ENCODE peak calls at places on chromosomes 12 and 14, in six cellular contexts. One of them, this sample, is unnamed.

GRCh38 chr14:96268426-96269358 is 12.7 kb downstream of the BDKRB1 start:
- DNase-seq in psoas muscle: peak; percentile 65
- DNase-seq in neural progenitor cell: no peak
- DNase-seq in fibroblast of lung: peak; percentile 96
- DNase-seq in right lobe of liver: peak; percentile 70
- DNase-seq in A549: peak; percentile 82
- DNase-seq in this sample: no peak

GRCh38 chr12:119869720-119870119 is 7.4 kb downstream of the CIT start:
- DNase-seq in psoas muscle: peak; percentile 23
- DNase-seq in neural progenitor cell: no peak
- DNase-seq in fibroblast of lung: peak; percentile 91
- DNase-seq in right lobe of liver: no peak
- DNase-seq in A549: peak; percentile 36
- DNase-seq in this sample: no peak

GRCh38 chr12:11513288-11513687 is 117.9 kb upstream of the PRB2 start:
- DNase-seq in psoas muscle: no peak
- DNase-seq in neural progenitor cell: no peak
- DNase-seq in fibroblast of lung: no peak
- DNase-seq in right lobe of liver: no peak
- DNase-seq in A549: peak; percentile 24
- DNase-seq in this sample: no peak

GRCh38 chr14:22908601-22909000 is 10.3 kb downstream of the RBM23 start:
- DNase-seq in psoas muscle: no peak
- DNase-seq in neural progenitor cell: no peak
- DNase-seq in fibroblast of lung: peak; percentile 54
- DNase-seq in right lobe of liver: no peak
- DNase-seq in A549: no peak
- DNase-seq in this sample: no peak

GRCh38 chr14:65184032-65184764 is 81.9 kb upstream of the MAX start:
- DNase-seq in psoas muscle: no peak
- DNase-seq in neural progenitor cell: no peak
- DNase-seq in fibroblast of lung: no peak
- DNase-seq in right lobe of liver: no peak
- DNase-seq in A549: no peak
- DNase-seq in this sample: no peak

GRCh38 chr14:104108570-104109060 is 23.1 kb downstream of the ASPG start:
- DNase-seq in psoas muscle: peak; percentile 10
- DNase-seq in neural progenitor cell: peak; percentile 56
- DNase-seq in fibroblast of lung: no peak
- DNase-seq in right lobe of liver: peak; percentile 21
- DNase-seq in A549: no peak
- DNase-seq in this sample: peak; percentile 4

GRCh38 chr14:91158091-91158790 is 44.4 kb downstream of the DGLUCY start:
- DNase-seq in psoas muscle: peak; percentile 76
- DNase-seq in neural progenitor cell: no peak
- DNase-seq in fibroblast of lung: no peak
- DNase-seq in right lobe of liver: no peak
- DNase-seq in A549: no peak
- DNase-seq in this sample: peak; percentile 88

GRCh38 chr14:100906420-100906819 is 2.9 kb upstream of the RTL1 start:
- DNase-seq in psoas muscle: no peak
- DNase-seq in neural progenitor cell: peak; percentile 77
- DNase-seq in fibroblast of lung: no peak
- DNase-seq in right lobe of liver: no peak
- DNase-seq in A549: no peak
- DNase-seq in this sample: no peak

GRCh38 chr12:4595881-4596280 is 33.9 kb downstream of the DYRK4 start:
- DNase-seq in psoas muscle: no peak
- DNase-seq in neural progenitor cell: no peak
- DNase-seq in fibroblast of lung: no peak
- DNase-seq in right lobe of liver: no peak
- DNase-seq in A549: no peak
- DNase-seq in this sample: no peak

GRCh38 chr12:65308001-65308400 is 29.5 kb downstream of the MSRB3 start:
- DNase-seq in psoas muscle: no peak
- DNase-seq in neural progenitor cell: no peak
- DNase-seq in fibroblast of lung: peak; percentile 17
- DNase-seq in right lobe of liver: no peak
- DNase-seq in A549: no peak
- DNase-seq in this sample: no peak

GRCh38 chr12:2070440-2071045 is 17.8 kb downstream of the CACNA1C start:
- DNase-seq in psoas muscle: no peak
- DNase-seq in neural progenitor cell: no peak
- DNase-seq in fibroblast of lung: no peak
- DNase-seq in right lobe of liver: no peak
- DNase-seq in A549: no peak
- DNase-seq in this sample: no peak

GRCh38 chr12:121128908-121129704 is 3.6 kb upstream of the P2RX7 start:
- DNase-seq in psoas muscle: peak; percentile 76
- DNase-seq in neural progenitor cell: no peak
- DNase-seq in fibroblast of lung: peak; percentile 29
- DNase-seq in right lobe of liver: peak; percentile 84
- DNase-seq in A549: peak; percentile 36
- DNase-seq in this sample: peak; percentile 45

GRCh38 chr12:25715147-25715546 is 162.1 kb upstream of the LMNTD1 start:
- DNase-seq in psoas muscle: no peak
- DNase-seq in neural progenitor cell: no peak
- DNase-seq in fibroblast of lung: peak; percentile 50
- DNase-seq in right lobe of liver: no peak
- DNase-seq in A549: no peak
- DNase-seq in this sample: no peak

GRCh38 chr14:91374287-91374880 is 43.2 kb downstream of the CCDC88C start:
- DNase-seq in psoas muscle: no peak
- DNase-seq in neural progenitor cell: peak; percentile 53
- DNase-seq in fibroblast of lung: no peak
- DNase-seq in right lobe of liver: no peak
- DNase-seq in A549: no peak
- DNase-seq in this sample: no peak

GRCh38 chr12:104510145-104510872 is 53.6 kb downstream of the CHST11 start:
- DNase-seq in psoas muscle: no peak
- DNase-seq in neural progenitor cell: no peak
- DNase-seq in fibroblast of lung: no peak
- DNase-seq in right lobe of liver: no peak
- DNase-seq in A549: no peak
- DNase-seq in this sample: no peak

GRCh38 chr12:106766393-106766826 is 8.1 kb upstream of the RIC8B start:
- DNase-seq in psoas muscle: no peak
- DNase-seq in neural progenitor cell: no peak
- DNase-seq in fibroblast of lung: peak; percentile 64
- DNase-seq in right lobe of liver: peak; percentile 77
- DNase-seq in A549: no peak
- DNase-seq in this sample: peak; percentile 97

GRCh38 chr12:44317651-44318126 is 481.8 kb downstream of the TMEM117 start:
- DNase-seq in psoas muscle: no peak
- DNase-seq in neural progenitor cell: peak; percentile 65
- DNase-seq in fibroblast of lung: peak; percentile 41
- DNase-seq in right lobe of liver: no peak
- DNase-seq in A549: no peak
- DNase-seq in this sample: no peak

GRCh38 chr12:49264466-49264872 is 413 bp upstream of the TUBA1C start:
- DNase-seq in psoas muscle: no peak
- DNase-seq in neural progenitor cell: peak; percentile 59
- DNase-seq in fibroblast of lung: no peak
- DNase-seq in right lobe of liver: no peak
- DNase-seq in A549: peak; percentile 58
- DNase-seq in this sample: no peak

GRCh38 chr12:9127484-9127883 is 11.8 kb upstream of the A2M start:
- DNase-seq in psoas muscle: no peak
- DNase-seq in neural progenitor cell: no peak
- DNase-seq in fibroblast of lung: no peak
- DNase-seq in right lobe of liver: peak; percentile 41
- DNase-seq in A549: no peak
- DNase-seq in this sample: no peak

GRCh38 chr14:95998656-95999055 is 40.5 kb upstream of the C14orf132 start:
- DNase-seq in psoas muscle: no peak
- DNase-seq in neural progenitor cell: no peak
- DNase-seq in fibroblast of lung: peak; percentile 70
- DNase-seq in right lobe of liver: no peak
- DNase-seq in A549: no peak
- DNase-seq in this sample: no peak

GRCh38 chr14:55846852-55847471 is 267.0 kb downstream of the KTN1 start:
- DNase-seq in psoas muscle: peak; percentile 41
- DNase-seq in neural progenitor cell: no peak
- DNase-seq in fibroblast of lung: peak; percentile 50
- DNase-seq in right lobe of liver: no peak
- DNase-seq in A549: no peak
- DNase-seq in this sample: no peak

GRCh38 chr14:69076341-69076740 is 76.6 kb downstream of the DCAF5 start:
- DNase-seq in psoas muscle: no peak
- DNase-seq in neural progenitor cell: no peak
- DNase-seq in fibroblast of lung: no peak
- DNase-seq in right lobe of liver: no peak
- DNase-seq in A549: no peak
- DNase-seq in this sample: no peak

GRCh38 chr12:123427036-123427769 is 9.3 kb downstream of the RILPL2 start:
- DNase-seq in psoas muscle: no peak
- DNase-seq in neural progenitor cell: no peak
- DNase-seq in fibroblast of lung: no peak
- DNase-seq in right lobe of liver: no peak
- DNase-seq in A549: no peak
- DNase-seq in this sample: no peak

GRCh38 chr14:90717916-90718315 is 98.3 kb downstream of the TTC7B start:
- DNase-seq in psoas muscle: no peak
- DNase-seq in neural progenitor cell: no peak
- DNase-seq in fibroblast of lung: peak; percentile 53
- DNase-seq in right lobe of liver: no peak
- DNase-seq in A549: no peak
- DNase-seq in this sample: no peak

GRCh38 chr12:101521136-101521535 is 46.0 kb downstream of the SPIC start:
- DNase-seq in psoas muscle: no peak
- DNase-seq in neural progenitor cell: no peak
- DNase-seq in fibroblast of lung: no peak
- DNase-seq in right lobe of liver: no peak
- DNase-seq in A549: no peak
- DNase-seq in this sample: no peak

GRCh38 chr12:53602176-53602942 is 23.8 kb downstream of the ATF7 start:
- DNase-seq in psoas muscle: no peak
- DNase-seq in neural progenitor cell: no peak
- DNase-seq in fibroblast of lung: no peak
- DNase-seq in right lobe of liver: no peak
- DNase-seq in A549: no peak
- DNase-seq in this sample: no peak

GRCh38 chr14:37051680-37052079 is 120.7 kb downstream of the SLC25A21 start:
- DNase-seq in psoas muscle: no peak
- DNase-seq in neural progenitor cell: no peak
- DNase-seq in fibroblast of lung: no peak
- DNase-seq in right lobe of liver: no peak
- DNase-seq in A549: no peak
- DNase-seq in this sample: no peak

GRCh38 chr12:100987552-100988277 is 193.1 kb downstream of the ANO4 start:
- DNase-seq in psoas muscle: peak; percentile 11
- DNase-seq in neural progenitor cell: peak; percentile 77
- DNase-seq in fibroblast of lung: peak; percentile 22
- DNase-seq in right lobe of liver: peak; percentile 19
- DNase-seq in A549: peak; percentile 21
- DNase-seq in this sample: no peak

GRCh38 chr12:59431266-59431665 is 164.6 kb upstream of the SLC16A7 start:
- DNase-seq in psoas muscle: no peak
- DNase-seq in neural progenitor cell: no peak
- DNase-seq in fibroblast of lung: peak; percentile 37
- DNase-seq in right lobe of liver: no peak
- DNase-seq in A549: no peak
- DNase-seq in this sample: no peak

GRCh38 chr14:87888136-87888999 is 104.6 kb downstream of the GALC start:
- DNase-seq in psoas muscle: peak; percentile 32
- DNase-seq in neural progenitor cell: peak; percentile 48
- DNase-seq in fibroblast of lung: peak; percentile 5
- DNase-seq in right lobe of liver: no peak
- DNase-seq in A549: peak; percentile 14
- DNase-seq in this sample: peak; percentile 67
- TF ChIP-seq CTCF in psoas muscle: no peak
- TF ChIP-seq CTCF in neural progenitor cell: peak; percentile 79
- TF ChIP-seq CTCF in fibroblast of lung: peak; percentile 57
- TF ChIP-seq CTCF in right lobe of liver: peak; percentile 16
- TF ChIP-seq CTCF in A549: peak; percentile 19
- TF ChIP-seq CTCF in this sample: no peak

GRCh38 chr12:113422929-113423669 is 919 bp downstream of the SDSL start:
- DNase-seq in psoas muscle: no peak
- DNase-seq in neural progenitor cell: no peak
- DNase-seq in fibroblast of lung: no peak
- DNase-seq in right lobe of liver: no peak
- DNase-seq in A549: no peak
- DNase-seq in this sample: no peak
- H3K27ac ChIP-seq in psoas muscle: no peak overlapping the region
- H3K27ac ChIP-seq in neural progenitor cell: no peak overlapping the region
- H3K27ac ChIP-seq in fibroblast of lung: no peak overlapping the region
- H3K27ac ChIP-seq in right lobe of liver: peak overlapping the region; percentile 97
- H3K27ac ChIP-seq in A549: peak overlapping the region; percentile 96
- H3K27ac ChIP-seq in this sample: peak overlapping the region; percentile 92

DNA sequence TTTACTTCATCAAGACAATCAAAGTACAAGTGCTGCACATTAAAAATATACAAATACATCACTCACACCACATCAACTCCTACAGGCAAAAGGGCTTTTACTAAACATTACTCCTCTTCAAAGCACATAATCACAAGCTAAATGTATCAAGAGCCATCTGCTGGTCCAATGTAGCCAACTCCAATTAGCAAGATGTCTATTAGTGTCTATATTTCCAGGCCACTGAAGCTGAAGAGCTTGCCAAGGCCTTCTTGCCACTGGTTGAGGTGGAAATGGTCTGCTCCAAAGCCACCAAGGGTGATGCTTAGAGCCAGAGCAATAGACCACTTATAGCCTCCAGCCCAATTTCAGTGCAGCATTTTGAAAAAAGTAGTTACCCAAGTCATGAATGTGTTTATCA is 54.5 kb downstream of the RASSF9 start:
- DNase-seq in psoas muscle: no peak
- DNase-seq in neural progenitor cell: no peak
- DNase-seq in fibroblast of lung: no peak
- DNase-seq in right lobe of liver: no peak
- DNase-seq in A549: no peak
- DNase-seq in this sample: no peak
- TF ChIP-seq CTCF in psoas muscle: no peak
- TF ChIP-seq CTCF in neural progenitor cell: no peak
- TF ChIP-seq CTCF in fibroblast of lung: no peak
- TF ChIP-seq CTCF in right lobe of liver: no peak
- TF ChIP-seq CTCF in A549: no peak
- TF ChIP-seq CTCF in this sample: no peak

DNA sequence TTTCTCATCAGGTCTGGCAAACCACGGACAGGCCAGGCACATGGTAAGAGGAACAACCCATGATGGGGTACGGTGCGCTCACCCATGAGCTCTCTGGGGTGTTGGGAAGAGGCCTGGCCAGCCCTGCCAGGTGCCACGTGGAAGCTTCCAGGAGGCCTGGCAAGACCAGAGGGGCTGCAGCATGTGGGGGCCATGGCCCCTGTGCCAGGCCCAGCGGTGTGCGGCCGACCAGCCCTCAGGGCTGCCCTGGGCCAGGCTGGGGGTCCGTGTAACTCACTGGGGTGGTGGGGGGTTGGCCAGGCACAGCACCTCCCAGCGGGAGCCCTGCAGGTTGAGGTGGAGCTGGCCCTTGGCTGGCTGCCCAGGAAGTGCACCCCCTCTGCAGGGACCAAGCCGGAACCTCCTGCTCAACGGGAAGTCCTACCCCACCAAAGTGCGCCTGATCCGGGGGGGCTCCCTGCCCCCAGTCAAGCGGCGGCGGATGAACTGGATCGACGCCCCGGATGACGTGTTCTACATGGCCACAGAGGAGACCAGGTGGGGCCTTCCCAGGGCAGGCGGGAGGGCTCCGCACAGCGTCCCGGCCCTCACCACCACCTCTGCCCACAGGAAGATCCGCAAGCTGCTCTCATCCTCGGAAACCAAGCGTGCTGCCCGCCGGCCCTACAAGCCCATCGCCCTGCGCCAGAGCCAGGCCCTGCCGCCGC is 5.0 kb upstream of the CRIP2 start:
- DNase-seq in psoas muscle: no peak
- DNase-seq in neural progenitor cell: no peak
- DNase-seq in fibroblast of lung: no peak
- DNase-seq in right lobe of liver: no peak
- DNase-seq in A549: no peak
- DNase-seq in this sample: peak; percentile 62
- H3K27ac ChIP-seq in psoas muscle: no peak overlapping the region
- H3K27ac ChIP-seq in neural progenitor cell: no peak overlapping the region
- H3K27ac ChIP-seq in fibroblast of lung: no peak overlapping the region
- H3K27ac ChIP-seq in right lobe of liver: no peak overlapping the region
- H3K27ac ChIP-seq in A549: no peak overlapping the region
- H3K27ac ChIP-seq in this sample: peak overlapping the region; percentile 73